ENCODE peak calls at places on chromosomes 6 and 20, in four cellular contexts. M is kidney epithelial cell, Z is breast epithelium, C is heart left ventricle. F is an unnamed sample.

GRCh38 chr6:97697450-97697849 is 414.4 kb upstream of the MMS22L start:
- DNase-seq in M (peak), Z (no peak), C (no peak), F (no peak)

GRCh38 chr6:133632906-133633305 is 256.0 kb upstream of the TCF21 start:
- DNase-seq in M (no peak), Z (no peak), C (no peak), F (no peak)

GRCh38 chr6:21597706-21598273 is 4.2 kb downstream of the SOX4 start:
- DNase-seq in M (no peak), Z (no peak), C (no peak), F (no peak)

GRCh38 chr20:50693001-50693400 is 1.7 kb upstream of the RIPOR3 start:
- DNase-seq in M (no peak), Z (no peak), C (no peak), F (no peak)

GRCh38 chr6:35059606-35060355 is 81.4 kb downstream of the TCP11 start:
- DNase-seq in M (no peak), Z (no peak), C (no peak), F (no peak)

GRCh38 chr6:45784250-45784649 is 231.4 kb downstream of the CLIC5 start:
- DNase-seq in M (no peak), Z (no peak), C (no peak), F (no peak)

GRCh38 chr6:3005874-3006273 is 6.2 kb downstream of the NQO2 start:
- DNase-seq in M (no peak), Z (no peak), C (no peak), F (peak)

GRCh38 chr6:74638467-74638866 is 567.4 kb downstream of the COL12A1 start:
- DNase-seq in M (no peak), Z (no peak), C (no peak), F (no peak)

GRCh38 chr6:65231616-65232015 is 475.4 kb downstream of the EYS start:
- DNase-seq in M (no peak), Z (no peak), C (no peak), F (no peak)

GRCh38 chr6:57138026-57138425 is 34.1 kb upstream of the BAG2 start:
- DNase-seq in M (no peak), Z (no peak), C (no peak), F (no peak)

GRCh38 chr6:75084872-75085381 is 120.9 kb downstream of the COL12A1 start:
- DNase-seq in M (no peak), Z (peak), C (no peak), F (no peak)

GRCh38 chr6:99092461-99092860 is 144.7 kb upstream of the FBXL4 start:
- DNase-seq in M (no peak), Z (no peak), C (no peak), F (no peak)

GRCh38 chr6:99093781-99094180 is 146.0 kb upstream of the FBXL4 start:
- DNase-seq in M (no peak), Z (no peak), C (no peak), F (no peak)

GRCh38 chr6:99096186-99096585 is 148.4 kb upstream of the FBXL4 start:
- DNase-seq in M (no peak), Z (no peak), C (no peak), F (no peak)

DNA sequence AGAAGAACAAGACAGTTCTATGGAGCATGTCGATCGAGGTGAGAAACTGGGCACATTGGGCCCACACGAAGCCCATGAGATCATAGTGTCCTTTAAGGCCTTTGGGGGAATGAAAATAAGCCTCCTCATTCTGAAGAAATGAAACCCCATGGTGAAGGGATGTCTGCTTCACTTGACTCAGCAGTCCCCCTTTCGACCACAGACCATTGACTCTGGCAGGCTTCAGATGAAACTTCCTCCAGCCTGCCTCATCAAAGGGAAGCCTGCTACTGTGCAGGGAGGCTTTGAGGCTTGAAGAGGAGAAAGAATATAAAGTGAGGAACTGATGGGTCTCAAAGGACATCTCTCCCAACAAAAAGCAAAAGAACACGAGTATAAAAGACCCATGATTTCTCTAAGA is 144.3 kb upstream of the FBXL4 start:
- DNase-seq in M (no peak), Z (no peak), C (no peak), F (no peak)
- H3K4me3 ChIP-seq in M (no peak), Z (no peak), C (no peak), F (no peak)

DNA sequence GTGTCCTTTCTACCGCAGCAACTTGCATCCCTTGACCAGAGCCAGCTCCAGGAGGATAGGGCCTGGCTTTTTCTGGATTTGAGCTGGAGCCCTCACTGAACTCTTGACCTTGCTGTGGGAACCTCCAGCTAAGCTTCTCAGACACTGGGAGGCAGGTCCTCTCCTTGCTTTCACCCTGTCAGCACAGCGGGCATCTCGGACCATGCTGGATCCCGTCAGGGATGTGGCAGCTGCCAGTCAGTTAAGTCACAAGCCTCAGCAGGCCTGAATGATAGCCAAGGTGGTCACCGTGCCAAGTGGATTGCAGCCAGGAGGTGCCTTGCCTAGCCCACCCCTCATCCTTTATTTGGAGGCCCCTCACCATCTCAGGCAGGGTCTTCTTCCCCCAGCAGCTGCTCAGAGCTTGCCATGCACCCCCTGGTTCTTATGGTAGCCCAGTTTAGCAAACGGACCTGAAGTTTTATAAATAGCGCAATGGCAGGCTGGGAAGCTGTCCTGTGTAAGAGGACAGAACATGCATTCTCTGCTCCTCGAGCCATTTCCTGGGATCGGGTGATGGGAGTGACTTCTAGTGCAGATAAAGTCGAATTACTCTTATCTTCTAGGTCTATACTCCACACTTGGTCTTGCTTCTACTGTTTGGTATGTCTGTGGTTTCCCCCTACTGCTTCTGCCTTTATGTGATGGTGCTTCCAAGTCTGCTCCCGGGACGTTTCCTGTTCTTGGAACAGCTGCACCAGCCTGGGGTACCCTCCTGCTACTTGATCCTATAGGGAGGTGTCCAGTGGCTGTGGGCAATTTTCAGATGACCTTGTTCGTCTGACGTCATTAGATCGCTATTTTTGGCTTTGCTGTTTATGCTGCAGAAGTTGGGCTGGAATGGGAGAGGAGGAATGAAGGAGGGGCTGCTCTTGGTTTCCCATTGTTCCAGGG is 7.1 kb upstream of the MYLK2 start:
- DNase-seq in M (peak), Z (no peak), C (no peak), F (no peak)
- H3K4me3 ChIP-seq in M (no peak), Z (no peak), C (no peak), F (no peak)

GRCh38 chr6:33392979-33393378 is 1.4 kb downstream of the KIFC1 start:
- DNase-seq in M (no peak), Z (no peak), C (no peak), F (no peak)
- H3K4me3 ChIP-seq in M (peak), Z (no peak), C (no peak), F (no peak)

DNA sequence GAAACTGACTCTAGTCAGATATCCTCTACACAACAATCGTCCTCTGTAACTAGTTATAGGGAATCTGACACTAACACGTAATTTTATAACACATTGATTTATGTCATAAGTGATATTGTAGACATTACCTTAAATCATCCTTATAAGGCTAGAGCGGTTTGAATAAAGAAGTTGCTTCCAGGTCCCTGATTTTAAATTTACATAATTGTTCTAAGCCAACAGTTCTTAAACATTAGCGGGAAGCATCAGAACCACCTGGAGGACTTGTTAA is 2.9 kb upstream of the FBXO9 start:
- DNase-seq in M (no peak), Z (no peak), C (no peak), F (no peak)
- H3K4me3 ChIP-seq in M (no peak), Z (peak), C (no peak), F (peak)

GRCh38 chr6:29791786-29792122 is 35.9 kb upstream of the HLA-G start:
- DNase-seq in M (no peak), Z (no peak), C (no peak), F (no peak)

GRCh38 chr6:29791162-29791561 is 36.5 kb upstream of the HLA-G start:
- DNase-seq in M (no peak), Z (no peak), C (no peak), F (no peak)

GRCh38 chr6:29793796-29794195 is 33.8 kb upstream of the HLA-G start:
- DNase-seq in M (no peak), Z (no peak), C (no peak), F (no peak)

GRCh38 chr6:29793036-29793356 is 34.6 kb upstream of the HLA-G start:
- DNase-seq in M (no peak), Z (no peak), C (no peak), F (no peak)

GRCh38 chr6:29792123-29793035 is 35.2 kb upstream of the HLA-G start:
- DNase-seq in M (no peak), Z (peak), C (peak), F (peak)
- H3K4me3 ChIP-seq in M (peak), Z (peak), C (peak), F (peak)

GRCh38 chr6:43093361-43094289 is 17.5 kb downstream of the PTK7 start:
- DNase-seq in M (no peak), Z (no peak), C (peak), F (no peak)
- H3K4me3 ChIP-seq in M (no peak), Z (peak), C (peak), F (peak)

DNA sequence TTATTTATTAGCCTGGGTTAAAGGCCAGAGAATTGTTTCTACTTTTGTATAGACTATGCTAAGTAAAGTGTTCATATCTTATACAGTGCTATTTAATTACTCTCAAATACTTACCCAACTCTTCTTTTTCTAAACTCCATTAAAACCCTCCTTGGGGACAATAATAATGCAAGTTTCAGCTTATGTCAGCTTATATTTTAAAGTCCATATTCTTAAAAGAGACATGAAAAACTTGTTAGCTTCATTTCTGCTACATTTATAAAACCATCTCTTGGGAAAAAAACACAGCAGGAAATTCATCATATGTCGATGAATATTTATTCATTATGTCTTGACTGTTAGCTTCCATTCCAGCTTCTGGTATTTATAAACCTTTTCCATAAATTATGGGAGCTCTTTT is 71.9 kb upstream of the SDHAF4 start:
- DNase-seq in M (no peak), Z (no peak), C (no peak), F (no peak)
- H3K4me3 ChIP-seq in M (no peak), Z (no peak), C (no peak), F (no peak)

GRCh38 chr6:41712651-41713103 is 22.7 kb downstream of the TFEB start:
- DNase-seq in M (no peak), Z (peak), C (peak), F (no peak)
- H3K4me3 ChIP-seq in M (no peak), Z (no peak), C (no peak), F (no peak)

F was measured in Peyer's patch.